ENCODE peak calls at places on chromosomes 7 and 10, in six cellular contexts. N is NCI-H526; B is ELR; K is NT2/D1; O is endothelial cell; I is stimulated activated CD4-positive, alpha-beta T cell treated with anti-CD3 and anti-CD28 coated beads, Interleukin-4, amount 100 ng/mL, for 1 hour. R is an unnamed sample.

GRCh38 chr10:59589721-59590120 is 119.9 kb downstream of the SLC16A9 start:
- DNase-seq in I (no peak), N (no peak), K (no peak), B (no peak), O (no peak), R (no peak)

GRCh38 chr7:1845536-1846311 is 175.6 kb downstream of the ELFN1 start:
- DNase-seq in N (no peak), B (no peak), K (no peak), O (no peak), I (no peak), R (no peak)

GRCh38 chr7:144386741-144387140 is 16.8 kb downstream of the NOBOX start:
- DNase-seq in O (no peak), K (no peak), I (no peak), B (no peak), N (no peak), R (no peak)

GRCh38 chr7:77442631-77443420 is 26.7 kb upstream of the GSAP start:
- DNase-seq in O (no peak), K (no peak), N (no peak), I (no peak), B (peak), R (no peak)

GRCh38 chr7:1530946-1531262 is 402 bp downstream of the MAFK start:
- DNase-seq in N (no peak), B (no peak), K (no peak), I (peak), O (no peak), R (no peak)

GRCh38 chr10:49524496-49524895 is 14.4 kb downstream of the ERCC6 start:
- DNase-seq in I (no peak), K (no peak), N (no peak), O (no peak), B (no peak), R (no peak)

GRCh38 chr10:110340122-110340521 is 35.4 kb upstream of the SMNDC1 start:
- DNase-seq in I (no peak), K (no peak), N (no peak), B (no peak), O (no peak), R (no peak)

GRCh38 chr7:90599038-90599437 is 2.9 kb downstream of the CDK14 start:
- DNase-seq in O (no peak), N (no peak), B (peak), K (no peak), I (no peak), R (no peak)

GRCh38 chr7:39451901-39452300 is 114.3 kb upstream of the YAE1 start:
- DNase-seq in N (no peak), O (no peak), I (no peak), B (no peak), K (no peak), R (no peak)

GRCh38 chr7:131244259-131244852 is 83.3 kb upstream of the MKLN1 start:
- DNase-seq in I (peak), O (no peak), N (no peak), B (peak), K (peak), R (peak)

GRCh38 chr7:131027287-131027773 is 293.3 kb upstream of the KLF14 start:
- DNase-seq in O (no peak), K (no peak), B (peak), I (peak), N (no peak), R (no peak)

GRCh38 chr10:33116293-33116697 is 158.3 kb upstream of the ITGB1 start:
- DNase-seq in N (peak), O (peak), K (peak), B (peak), I (no peak), R (peak)

GRCh38 chr10:14604181-14605142 is 170.2 kb downstream of the FAM107B start:
- DNase-seq in O (peak), N (no peak), K (no peak), I (peak), B (peak), R (peak)

GRCh38 chr10:97915346-97915745 is 65.7 kb downstream of the GOLGA7B start:
- DNase-seq in B (no peak), I (no peak), N (no peak), O (no peak), K (no peak), R (no peak)

GRCh38 chr10:69734797-69735468 is 66.8 kb upstream of the COL13A1 start:
- DNase-seq in N (no peak), B (no peak), I (no peak), K (no peak), O (no peak), R (no peak)

GRCh38 chr10:5234106-5234877 is 37.7 kb downstream of the AKR1C4 start:
- DNase-seq in B (peak), I (no peak), O (no peak), K (no peak), N (no peak), R (no peak)

GRCh38 chr7:150631866-150632864 is at the start of gene GIMAP6:
- DNase-seq in K (no peak), I (peak), B (no peak), O (no peak), N (no peak), R (no peak)

GRCh38 chr7:65475734-65476319 is 102.2 kb downstream of the ZNF92 start:
- DNase-seq in B (peak), N (no peak), O (peak), I (no peak), K (peak), R (no peak)

GRCh38 chr10:1171586-1171985 is 115.4 kb downstream of the WDR37 start:
- DNase-seq in I (no peak), N (no peak), B (no peak), K (no peak), O (no peak), R (no peak)

GRCh38 chr7:97772034-97772891 is 40.4 kb downstream of the TAC1 start:
- DNase-seq in K (no peak), I (no peak), O (no peak), B (no peak), N (no peak), R (no peak)

GRCh38 chr10:75569506-75569905 is 138.1 kb downstream of the LRMDA start:
- DNase-seq in I (no peak), O (no peak), K (no peak), B (no peak), N (no peak), R (no peak)

GRCh38 chr7:27603813-27604212 is 58.9 kb downstream of the HIBADH start:
- DNase-seq in B (no peak), O (no peak), N (peak), K (no peak), I (no peak), R (no peak)

GRCh38 chr10:12073526-12073925 is 4.8 kb downstream of the DHTKD1 start:
- DNase-seq in K (no peak), I (no peak), O (no peak), N (no peak), B (no peak), R (no peak)

GRCh38 chr7:124399941-124400340 is 365.7 kb downstream of the GPR37 start:
- DNase-seq in B (no peak), I (no peak), N (no peak), O (no peak), K (no peak), R (no peak)

GRCh38 chr7:47376991-47377590 is 204.8 kb downstream of the TNS3 start:
- DNase-seq in N (no peak), K (no peak), O (no peak), I (no peak), B (no peak), R (no peak)

GRCh38 chr7:122674502-122674901 is 24.4 kb downstream of the RNF133 start:
- DNase-seq in O (no peak), K (no peak), B (no peak), I (no peak), N (no peak), R (no peak)

GRCh38 chr10:43091846-43092245 is 15.0 kb downstream of the RET start:
- DNase-seq in I (no peak), K (no peak), B (peak), N (no peak), O (no peak), R (no peak)

GRCh38 chr10:133229265-133230022 is 573 bp upstream of the UTF1 start:
- DNase-seq in K (no peak), I (no peak), O (no peak), N (no peak), B (no peak), R (no peak)

GRCh38 chr7:85156661-85157213 is 30.1 kb downstream of the SEMA3D start:
- DNase-seq in N (peak), O (no peak), B (no peak), I (no peak), K (no peak), R (no peak)

GRCh38 chr7:45718464-45719330 is 144.5 kb downstream of the ADCY1 start:
- DNase-seq in I (no peak), K (no peak), B (no peak), O (no peak), N (no peak), R (no peak)

GRCh38 chr10:69392481-69393000 is 24.2 kb downstream of the TACR2 start:
- DNase-seq in K (peak), I (peak), B (peak), N (peak), O (peak), R (peak)

GRCh38 chr10:21060626-21061025 is 163.5 kb upstream of the NEBL start:
- DNase-seq in B (no peak), I (no peak), O (no peak), N (no peak), K (no peak), R (no peak)

GRCh38 chr10:22894714-22895113 is 33.1 kb upstream of the ARMC3 start:
- DNase-seq in B (peak), K (no peak), N (no peak), I (no peak), O (no peak), R (no peak)

GRCh38 chr7:98613601-98614425 is 3.3 kb upstream of the NPTX2 start:
- DNase-seq in B (peak), K (no peak), I (no peak), O (peak), N (no peak), R (peak)

GRCh38 chr10:29895436-29895835 is 163.9 kb downstream of the JCAD start:
- DNase-seq in I (no peak), O (no peak), B (peak), K (peak), N (no peak), R (peak)

GRCh38 chr10:97549587-97550322 is 22.8 kb upstream of the ANKRD2 start:
- DNase-seq in I (no peak), N (peak), O (no peak), B (no peak), K (no peak), R (no peak)

GRCh38 chr10:95290446-95290800 is 380 bp downstream of the PDLIM1 start:
- DNase-seq in K (no peak), O (no peak), I (no peak), B (peak), N (no peak), R (no peak)